ENCODE peak calls at places on chromosome X, in six cellular contexts. One of them, this sample, is unnamed.

GRCh38 chrX:23434356-23434884 is 99.8 kb downstream of the PTCHD1 start:
- DNase-seq in WTC11: no peak
- DNase-seq in GM23338: no peak
- DNase-seq in HepG2: no peak
- DNase-seq in H1: no peak
- DNase-seq in K562: no peak
- DNase-seq in this sample: no peak

GRCh38 chrX:10356979-10357378 is 200.2 kb downstream of the CLCN4 start:
- DNase-seq in WTC11: no peak
- DNase-seq in K562: no peak
- DNase-seq in HepG2: no peak
- DNase-seq in H1: no peak
- DNase-seq in GM23338: no peak
- DNase-seq in this sample: no peak

GRCh38 chrX:30141966-30142365 is 73.4 kb upstream of the MAGEB2 start:
- DNase-seq in WTC11: peak
- DNase-seq in H1: no peak
- DNase-seq in GM23338: peak
- DNase-seq in K562: peak
- DNase-seq in HepG2: peak
- DNase-seq in this sample: no peak

GRCh38 chrX:15194136-15194535 is 75.7 kb downstream of the ASB9 start:
- DNase-seq in WTC11: no peak
- DNase-seq in K562: no peak
- DNase-seq in GM23338: no peak
- DNase-seq in H1: no peak
- DNase-seq in HepG2: no peak
- DNase-seq in this sample: no peak

GRCh38 chrX:101219116-101219839 is at the start of gene DRP2:
- DNase-seq in GM23338: no peak
- DNase-seq in HepG2: no peak
- DNase-seq in K562: no peak
- DNase-seq in H1: no peak
- DNase-seq in WTC11: no peak
- DNase-seq in this sample: no peak

GRCh38 chrX:23372220-23372902 is 37.7 kb downstream of the PTCHD1 start:
- DNase-seq in WTC11: no peak
- DNase-seq in K562: no peak
- DNase-seq in GM23338: no peak
- DNase-seq in H1: no peak
- DNase-seq in HepG2: no peak
- DNase-seq in this sample: no peak

GRCh38 chrX:6468716-6469115 is 66.2 kb downstream of the VCX3A start:
- DNase-seq in WTC11: no peak
- DNase-seq in HepG2: no peak
- DNase-seq in H1: no peak
- DNase-seq in K562: no peak
- DNase-seq in GM23338: no peak
- DNase-seq in this sample: no peak

GRCh38 chrX:101658661-101659477 is 781 bp downstream of the ARMCX2 start:
- DNase-seq in K562: peak
- DNase-seq in WTC11: peak
- DNase-seq in GM23338: peak
- DNase-seq in H1: no peak
- DNase-seq in HepG2: no peak
- DNase-seq in this sample: no peak

GRCh38 chrX:17669458-17669857 is 67.8 kb upstream of the SCML1 start:
- DNase-seq in H1: no peak
- DNase-seq in K562: no peak
- DNase-seq in GM23338: peak
- DNase-seq in HepG2: no peak
- DNase-seq in WTC11: no peak
- DNase-seq in this sample: no peak

GRCh38 chrX:13932416-13932815 is 97.3 kb downstream of the GEMIN8 start:
- DNase-seq in HepG2: no peak
- DNase-seq in WTC11: no peak
- DNase-seq in H1: no peak
- DNase-seq in K562: no peak
- DNase-seq in GM23338: no peak
- DNase-seq in this sample: no peak
- TF ChIP-seq CREB1 in HepG2: no peak
- TF ChIP-seq CREB1 in WTC11: no peak
- TF ChIP-seq CREB1 in H1: no peak
- TF ChIP-seq CREB1 in K562: no peak
- TF ChIP-seq CREB1 in GM23338: no peak
- TF ChIP-seq CREB1 in this sample: no peak

DNA sequence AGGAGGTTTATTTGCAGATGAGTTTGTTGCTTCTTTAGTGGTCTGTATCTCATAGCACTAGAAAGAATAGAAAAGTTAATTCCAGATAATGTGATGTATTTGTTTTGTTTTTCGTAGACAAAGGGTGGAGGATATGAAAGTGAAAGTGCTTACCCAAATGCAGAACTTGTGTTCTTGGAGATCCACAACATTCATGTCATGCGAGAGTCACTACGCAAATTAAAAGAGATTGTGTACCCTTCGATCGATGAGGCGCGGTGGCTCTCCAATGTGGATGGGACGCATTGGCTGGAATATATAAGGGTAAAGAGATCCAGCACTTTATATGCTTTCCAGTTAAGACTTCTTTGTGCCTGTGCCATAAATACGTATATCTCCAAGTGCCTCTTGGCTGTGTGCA is 43.3 kb downstream of the MTMR1 start:
- DNase-seq in WTC11: no peak
- DNase-seq in K562: no peak
- DNase-seq in HepG2: no peak
- DNase-seq in H1: no peak
- DNase-seq in GM23338: no peak
- DNase-seq in this sample: no peak
- TF ChIP-seq CREB1 in WTC11: no peak
- TF ChIP-seq CREB1 in K562: no peak
- TF ChIP-seq CREB1 in HepG2: no peak
- TF ChIP-seq CREB1 in H1: no peak
- TF ChIP-seq CREB1 in GM23338: no peak
- TF ChIP-seq CREB1 in this sample: no peak

GRCh38 chrX:137353404-137353803 is 212.5 kb upstream of the ZIC3 start:
- DNase-seq in K562: no peak
- DNase-seq in GM23338: no peak
- DNase-seq in H1: no peak
- DNase-seq in WTC11: no peak
- DNase-seq in HepG2: no peak
- DNase-seq in this sample: no peak

GRCh38 chrX:137352101-137352660 is 213.7 kb upstream of the ZIC3 start:
- DNase-seq in HepG2: no peak
- DNase-seq in K562: peak
- DNase-seq in WTC11: peak
- DNase-seq in GM23338: peak
- DNase-seq in H1: no peak
- DNase-seq in this sample: no peak

DNA sequence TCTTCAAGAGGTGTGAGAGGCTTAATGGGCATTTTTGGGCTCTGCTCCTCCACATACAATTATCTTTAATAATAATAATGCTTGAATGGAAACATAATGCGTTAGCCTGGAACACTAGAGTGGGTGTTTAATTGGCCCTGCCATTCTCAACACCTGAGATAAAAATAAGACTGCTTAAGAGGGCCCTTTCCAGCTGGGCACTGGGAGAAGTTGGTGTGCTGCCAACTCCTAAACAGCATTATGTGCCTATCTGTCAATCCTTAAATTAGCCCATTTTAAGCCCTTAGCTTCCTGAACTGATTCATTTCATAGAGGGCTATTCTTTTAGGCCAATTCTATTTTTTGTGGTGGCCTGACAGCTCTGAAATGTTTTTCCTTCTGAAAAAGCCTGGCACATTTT is 211.1 kb upstream of the ZIC3 start:
- DNase-seq in K562: no peak
- DNase-seq in GM23338: peak
- DNase-seq in WTC11: no peak
- DNase-seq in HepG2: no peak
- DNase-seq in H1: no peak
- DNase-seq in this sample: no peak
- TF ChIP-seq CREB1 in K562: no peak
- TF ChIP-seq CREB1 in GM23338: no peak
- TF ChIP-seq CREB1 in WTC11: no peak
- TF ChIP-seq CREB1 in HepG2: no peak
- TF ChIP-seq CREB1 in H1: no peak
- TF ChIP-seq CREB1 in this sample: no peak

DNA sequence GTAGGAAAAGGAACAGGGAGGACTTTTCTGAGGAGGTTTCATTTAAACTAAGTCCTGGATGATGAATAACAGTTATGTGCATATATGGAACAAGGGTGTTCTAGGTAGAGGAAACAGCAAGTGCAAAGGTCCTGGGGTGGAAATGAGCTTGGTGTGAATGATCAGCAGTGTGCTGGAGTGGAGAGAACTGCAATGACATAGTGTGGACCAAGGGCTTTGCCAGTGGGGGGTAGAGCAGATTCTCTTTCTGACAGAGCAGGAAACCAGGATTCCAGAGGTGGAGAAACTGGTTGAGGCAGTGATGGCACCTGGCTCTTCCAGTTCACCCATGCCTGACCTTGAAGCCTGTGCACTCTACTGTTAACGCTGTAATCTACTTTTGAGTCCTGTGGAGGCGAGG is 1.7 kb downstream of the PPP1R3F start:
- DNase-seq in HepG2: no peak
- DNase-seq in H1: no peak
- DNase-seq in GM23338: no peak
- DNase-seq in WTC11: no peak
- DNase-seq in K562: no peak
- DNase-seq in this sample: no peak
- TF ChIP-seq CREB1 in HepG2: no peak
- TF ChIP-seq CREB1 in H1: no peak
- TF ChIP-seq CREB1 in GM23338: no peak
- TF ChIP-seq CREB1 in WTC11: no peak
- TF ChIP-seq CREB1 in K562: no peak
- TF ChIP-seq CREB1 in this sample: no peak

DNA sequence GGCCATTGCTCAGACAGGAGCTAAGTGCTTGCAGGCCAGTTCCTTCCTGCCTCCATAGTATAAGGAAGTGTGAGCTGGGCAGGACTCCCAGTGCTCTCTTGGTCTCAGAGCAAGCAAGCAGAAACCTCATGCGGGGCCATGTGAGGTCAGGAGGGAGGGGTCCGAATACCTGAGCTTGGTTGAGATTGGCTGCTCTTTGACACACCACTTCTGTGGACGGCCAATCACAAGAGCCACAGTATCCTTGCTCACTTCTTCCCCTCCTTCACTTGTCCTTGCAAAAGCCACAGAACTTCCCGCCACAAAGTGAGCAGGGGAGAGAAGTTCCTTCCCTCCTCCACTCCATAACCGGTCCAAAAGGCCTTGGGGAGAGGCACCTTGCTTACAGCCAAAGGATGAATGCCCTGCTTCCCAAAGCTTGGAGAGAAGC is 56.7 kb downstream of the PRPS1 start:
- DNase-seq in HepG2: no peak
- DNase-seq in K562: peak
- DNase-seq in GM23338: peak
- DNase-seq in H1: no peak
- DNase-seq in WTC11: peak
- DNase-seq in this sample: no peak
- TF ChIP-seq CREB1 in HepG2: no peak
- TF ChIP-seq CREB1 in K562: no peak
- TF ChIP-seq CREB1 in GM23338: no peak
- TF ChIP-seq CREB1 in H1: no peak
- TF ChIP-seq CREB1 in WTC11: no peak
- TF ChIP-seq CREB1 in this sample: no peak

This sample was measured in GM12878.